ENCODE peak calls at places on chromosomes 1 and 21, in seven cellular contexts. B is endothelial cell of umbilical vein, Q is BE2C, S is GM23338, U is pancreas, G is colonic mucosa, D is aorta. O is an unnamed sample. For H3K4me1, the result is how much of the 10 kb centered on the place peaks cover.

GRCh38 chr1:43524804-43525203 is 5.9 kb upstream of the PTPRF start:
- DNase-seq in G (peak), B (no peak), U (no peak), D (no peak), Q (peak), S (no peak), O (no peak)

GRCh38 chr1:181479137-181479745 is 4.1 kb upstream of the CACNA1E start:
- DNase-seq in B (peak), G (no peak), Q (peak), U (peak), D (no peak), S (peak), O (no peak)

GRCh38 chr1:216447898-216448568 is 24.8 kb upstream of the USH2A start:
- DNase-seq in S (no peak), G (no peak), B (no peak), D (no peak), U (no peak), Q (no peak), O (no peak)

GRCh38 chr1:84773933-84774497 is 83.8 kb upstream of the SSX2IP start:
- DNase-seq in Q (no peak), U (no peak), S (no peak), G (no peak), D (no peak), B (no peak), O (no peak)

GRCh38 chr1:24938276-24938675 is 8.2 kb upstream of the RUNX3 start:
- DNase-seq in B (no peak), D (no peak), S (no peak), Q (no peak), U (no peak), G (no peak), O (no peak)

GRCh38 chr1:27403065-27403726 is 10.8 kb downstream of the GPR3 start:
- DNase-seq in D (peak), B (peak), S (peak), Q (peak), U (no peak), G (peak), O (peak)

GRCh38 chr1:1308756-1309524 is 543 bp downstream of the PUSL1 start:
- DNase-seq in U (no peak), D (peak), B (peak), G (peak), S (peak), Q (no peak), O (peak)

GRCh38 chr1:44068442-44068861 is 37.2 kb upstream of the SLC6A9 start:
- DNase-seq in U (no peak), D (peak), S (no peak), B (no peak), G (no peak), Q (no peak), O (no peak)

GRCh38 chr1:159602501-159602900 is 14.9 kb downstream of the APCS start:
- DNase-seq in G (no peak), U (no peak), B (no peak), D (no peak), Q (no peak), S (no peak), O (no peak)

GRCh38 chr1:2344744-2345296 is 46.5 kb downstream of the MORN1 start:
- DNase-seq in U (no peak), D (peak), S (no peak), Q (peak), G (no peak), B (no peak), O (peak)

GRCh38 chr1:232084584-232085223 is 458.1 kb downstream of the DISC1 start:
- DNase-seq in D (no peak), G (no peak), B (peak), U (no peak), Q (no peak), S (peak), O (no peak)

GRCh38 chr1:229075217-229075616 is 195.7 kb upstream of the RAB4A start:
- DNase-seq in D (no peak), S (no peak), G (no peak), B (no peak), Q (no peak), U (no peak), O (no peak)

GRCh38 chr1:37865348-37866119 is 6.1 kb upstream of the MTF1 start:
- DNase-seq in U (no peak), S (no peak), D (no peak), B (no peak), G (no peak), Q (no peak), O (no peak)

GRCh38 chr1:35576061-35576765 is 3.1 kb downstream of the TFAP2E start:
- DNase-seq in S (peak), D (no peak), Q (no peak), B (no peak), U (no peak), G (no peak), O (no peak)

GRCh38 chr1:248703674-248704073 is 1.1 kb upstream of the OR14I1 start:
- DNase-seq in U (no peak), S (no peak), Q (no peak), G (no peak), D (no peak), B (no peak), O (no peak)

GRCh38 chr21:44455524-44456206 is 355 bp downstream of the LRRC3 start:
- DNase-seq in S (peak), D (no peak), U (peak), G (peak), B (peak), Q (no peak), O (peak)

GRCh38 chr1:30798389-30798951 is 40.9 kb upstream of the LAPTM5 start:
- DNase-seq in D (peak), S (no peak), G (peak), U (peak), Q (no peak), B (no peak), O (no peak)

GRCh38 chr1:58155418-58156123 is 391.0 kb downstream of the OMA1 start:
- DNase-seq in B (no peak), S (peak), D (no peak), Q (peak), U (no peak), G (no peak), O (no peak)

GRCh38 chr1:57881696-57882095 is 457.8 kb upstream of the DAB1 start:
- DNase-seq in S (no peak), U (no peak), G (no peak), B (no peak), D (no peak), Q (no peak), O (no peak)

GRCh38 chr1:31714442-31715096 is 10.8 kb upstream of the COL16A1 start:
- DNase-seq in G (peak), B (peak), D (peak), Q (peak), S (peak), U (peak), O (peak)

GRCh38 chr1:1628656-1629429 is 3.1 kb upstream of the MMP23B start:
- DNase-seq in U (peak), B (no peak), D (peak), S (peak), Q (no peak), G (no peak), O (peak)

GRCh38 chr1:243227596-243227995 is 27.5 kb downstream of the CEP170 start:
- DNase-seq in U (no peak), S (no peak), G (no peak), D (no peak), Q (no peak), B (no peak), O (no peak)

GRCh38 chr1:155322571-155322952 is 1.9 kb downstream of the RUSC1 start:
- DNase-seq in Q (no peak), D (no peak), U (peak), S (peak), B (peak), G (peak), O (peak)

GRCh38 chr21:29175408-29176147 is 45.1 kb downstream of the MAP3K7CL start:
- DNase-seq in U (peak), B (peak), D (no peak), Q (no peak), S (no peak), G (no peak), O (no peak)

GRCh38 chr1:178541396-178541795 is 28.5 kb downstream of the TEX35 start:
- DNase-seq in B (no peak), G (no peak), S (no peak), Q (no peak), D (no peak), U (no peak), O (no peak)

GRCh38 chr1:46725736-46726108 is 6.8 kb upstream of the EFCAB14 start:
- DNase-seq in B (no peak), U (no peak), D (no peak), Q (no peak), S (no peak), G (no peak), O (no peak)

GRCh38 chr1:183918589-183918988 is 113.7 kb downstream of the RGL1 start:
- DNase-seq in D (no peak), G (no peak), B (no peak), Q (no peak), S (no peak), U (no peak), O (no peak)

GRCh38 chr1:9107156-9107555 is 21.7 kb downstream of the GPR157 start:
- DNase-seq in B (no peak), U (no peak), G (no peak), D (peak), S (no peak), Q (no peak), O (no peak)

GRCh38 chr1:183403386-183403957 is 14.7 kb downstream of the NMNAT2 start:
- DNase-seq in U (no peak), D (no peak), S (peak), B (no peak), Q (no peak), G (no peak), O (no peak)

GRCh38 chr1:3002349-3003038 is 18.8 kb upstream of the ACTRT2 start:
- DNase-seq in G (no peak), Q (no peak), S (no peak), D (peak), U (no peak), B (no peak), O (no peak)

GRCh38 chr1:208115924-208116614 is 128.1 kb downstream of the PLXNA2 start:
- DNase-seq in B (no peak), D (no peak), S (peak), G (peak), U (no peak), Q (no peak), O (no peak)

GRCh38 chr1:32925360-32926142 is 24.4 kb upstream of the TMEM54 start:
- DNase-seq in Q (peak), D (no peak), G (no peak), S (peak), B (peak), U (no peak), O (no peak)

GRCh38 chr1:243740255-243740999 is 109.6 kb downstream of the AKT3 start:
- DNase-seq in U (no peak), B (no peak), G (no peak), Q (no peak), S (peak), D (no peak), O (no peak)

GRCh38 chr1:234531181-234532132 is 52.5 kb upstream of the TARBP1 start:
- DNase-seq in B (peak), G (no peak), Q (no peak), D (peak), U (peak), S (peak), O (peak)

GRCh38 chr1:246827396-246827795 is 103.2 kb downstream of the SCCPDH start:
- DNase-seq in U (no peak), D (no peak), B (no peak), Q (no peak), G (no peak), S (no peak), O (no peak)

GRCh38 chr1:226563666-226564065 is 15.1 kb downstream of the STUM start:
- DNase-seq in U (no peak), Q (no peak), B (no peak), D (no peak), S (no peak), G (no peak), O (no peak)

GRCh38 chr1:87007323-87007722 is 92.9 kb downstream of the HS2ST1 start:
- DNase-seq in G (no peak), U (no peak), D (no peak), S (no peak), B (no peak), Q (no peak), O (no peak)

GRCh38 chr1:183912265-183912886 is 107.5 kb downstream of the RGL1 start:
- DNase-seq in D (no peak), G (no peak), U (no peak), Q (no peak), S (no peak), B (no peak), O (no peak)

DNA sequence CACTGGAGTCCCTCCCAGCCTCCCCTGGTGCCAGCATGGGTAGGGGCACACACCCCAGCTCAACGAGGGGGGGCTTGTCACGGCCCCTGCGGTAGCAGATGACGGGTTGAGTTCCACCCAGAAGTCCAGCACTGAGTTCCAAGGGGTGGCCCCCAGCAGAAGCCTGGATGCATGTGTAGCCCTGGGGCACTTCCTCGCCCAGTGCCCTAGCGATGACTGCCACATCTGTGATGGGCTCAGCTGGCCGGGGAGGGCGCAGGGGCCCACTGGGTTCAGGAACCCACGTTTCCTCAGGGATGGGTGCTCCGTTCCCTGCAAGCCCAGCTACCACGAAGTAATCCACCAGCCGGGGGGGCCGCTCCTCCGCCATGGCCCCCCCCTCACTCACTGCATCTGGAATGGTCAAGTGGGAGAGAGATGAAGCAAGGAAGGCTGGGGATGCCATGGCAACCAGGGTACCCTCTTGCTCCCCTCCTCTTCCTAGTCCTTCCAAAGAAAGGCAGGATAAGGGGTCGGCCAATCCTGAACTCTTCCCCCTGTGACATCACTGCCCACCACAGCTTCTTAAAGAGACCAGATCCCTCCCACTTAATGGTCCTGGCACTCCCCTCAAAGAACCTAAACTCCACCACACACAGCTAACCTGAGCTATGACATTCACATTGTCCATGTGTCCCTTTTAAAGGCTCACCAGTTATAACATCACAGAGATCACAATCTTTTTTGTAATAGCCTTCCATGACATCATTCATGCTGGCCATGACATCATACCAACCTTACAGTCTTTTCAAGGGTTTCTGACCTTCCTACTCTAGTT is 2.3 kb downstream of the DENND4B start:
- DNase-seq in S (no peak), U (no peak), D (peak), B (no peak), Q (no peak), G (no peak), O (peak)
- H3K4me3 ChIP-seq in S (peak), U (no peak), D (no peak), B (no peak), Q (no peak), G (peak), O (no peak)

DNA sequence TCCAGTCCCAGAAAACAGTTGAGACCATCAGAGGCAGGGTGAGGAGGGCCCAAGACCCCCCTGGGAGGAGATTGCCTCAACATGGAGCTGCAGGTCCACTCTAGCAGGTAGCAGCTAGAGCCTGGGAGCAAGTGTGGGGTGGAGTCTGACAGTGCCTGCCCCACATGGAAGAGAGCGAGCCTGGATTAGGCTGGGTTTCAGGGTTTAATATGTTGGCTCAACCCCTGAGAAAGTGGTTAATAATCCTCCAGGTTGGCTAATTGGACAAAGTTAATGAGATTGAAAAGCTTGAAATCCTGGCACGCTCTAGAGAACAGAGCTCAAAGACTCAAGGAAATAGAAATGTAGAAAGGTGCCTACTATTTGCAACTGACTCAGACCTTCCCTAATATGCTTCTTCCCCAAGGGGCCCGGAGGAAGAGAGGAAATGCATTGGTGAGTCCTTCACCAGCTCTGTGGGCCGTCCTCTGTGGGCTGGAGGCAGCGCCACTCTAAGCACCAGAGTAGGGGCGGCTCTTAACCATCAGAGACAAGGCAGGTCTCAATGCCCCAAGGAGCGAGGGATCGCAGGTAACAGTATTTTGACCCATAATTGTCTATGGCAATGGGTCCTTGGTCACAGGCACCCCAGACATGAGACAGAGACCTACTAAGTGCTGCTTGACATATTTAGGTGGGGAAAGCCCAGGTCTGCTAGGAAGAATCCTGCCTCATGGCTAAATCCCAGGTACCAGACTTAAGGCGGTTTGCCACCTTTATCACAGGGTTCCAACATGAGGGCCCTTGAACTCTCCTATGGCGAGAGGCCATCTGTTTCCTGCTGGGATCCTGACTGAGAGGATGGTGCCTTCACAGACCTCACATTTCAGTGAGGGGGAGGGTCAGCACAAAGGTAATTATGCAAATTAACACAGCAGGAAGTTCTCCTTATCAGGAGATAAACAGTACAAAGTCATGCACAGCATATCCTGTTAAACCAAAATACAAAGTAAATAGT is 33.8 kb downstream of the RSPH1 start:
- DNase-seq in Q (peak), B (no peak), S (peak), D (no peak), U (peak), G (peak), O (no peak)
- H3K4me1 ChIP-seq in Q (under half), B (under half), S (under half), D (under half), U (under half), G (under half), O (under half)

DNA sequence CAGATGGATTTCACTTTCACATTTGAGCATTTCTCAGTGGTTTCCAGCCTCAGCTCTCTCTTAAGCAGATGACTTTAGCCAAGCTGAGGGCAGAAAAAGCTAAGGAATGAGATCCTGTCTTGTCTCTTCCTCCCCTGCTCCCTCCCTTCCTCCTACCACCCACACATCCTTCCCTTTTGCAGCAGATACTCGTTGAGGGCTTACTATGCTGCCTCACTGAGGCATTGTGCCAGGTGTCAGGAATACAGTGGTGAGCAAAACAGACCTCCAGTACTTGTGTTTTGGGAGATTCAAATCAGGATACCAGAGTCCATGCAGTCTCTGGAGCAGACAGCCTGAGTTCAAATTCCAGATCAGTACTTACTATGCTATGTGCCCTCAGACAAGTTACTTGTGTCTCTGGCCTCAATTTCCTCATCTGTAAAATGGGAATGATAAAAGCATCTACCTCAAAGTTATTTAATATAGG is 43.2 kb downstream of the KIF26B start:
- DNase-seq in U (no peak), D (no peak), G (no peak), Q (peak), S (no peak), B (peak), O (no peak)
- H3K4me3 ChIP-seq in U (no peak), D (no peak), G (no peak), Q (no peak), S (no peak), B (no peak), O (no peak)

DNA sequence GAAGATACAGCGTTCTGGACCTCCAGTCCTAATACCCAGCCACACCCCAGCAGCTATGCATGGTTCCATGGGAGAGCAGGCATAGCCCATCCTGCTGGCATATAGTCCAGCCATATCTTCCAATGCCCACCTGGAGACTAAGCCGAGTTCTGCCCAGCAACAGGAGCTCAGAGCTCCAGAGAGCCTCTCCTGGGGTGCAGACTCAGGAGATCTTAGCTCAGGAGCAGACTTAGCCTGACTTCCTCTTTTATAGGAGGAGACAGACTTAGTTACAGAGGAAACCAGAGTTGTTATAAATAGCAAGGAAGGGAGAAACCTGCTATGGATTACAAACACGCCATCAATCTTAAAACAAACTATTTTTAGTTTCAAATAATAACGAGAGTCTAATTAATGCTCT is 3.2 kb upstream of the KIF21B start:
- DNase-seq in Q (no peak), G (no peak), D (no peak), S (no peak), B (no peak), U (no peak), O (no peak)
- H3K4me1 ChIP-seq in Q (under half), G (under half), D (under half), S (under half), B (under half), U (under half), O (under half)

GRCh38 chr1:108561731-108562326 is 1.9 kb downstream of the EEIG2 start:
- DNase-seq in U (peak), B (peak), G (peak), S (peak), D (peak), Q (peak), O (peak)

GRCh38 chr1:108559215-108560142 is at the start of gene EEIG2:
- DNase-seq in D (peak), B (peak), S (peak), Q (peak), G (peak), U (peak), O (peak)

GRCh38 chr1:108560143-108560429 is 186 bp downstream of the EEIG2 start:
- DNase-seq in D (no peak), U (no peak), B (no peak), S (no peak), Q (no peak), G (no peak), O (peak)

GRCh38 chr1:108560430-108561144 is 687 bp downstream of the EEIG2 start:
- DNase-seq in B (peak), G (peak), S (peak), D (peak), Q (peak), U (peak), O (peak)

GRCh38 chr1:108561145-108561458 is 1.2 kb downstream of the EEIG2 start:
- DNase-seq in D (no peak), U (no peak), B (no peak), Q (no peak), S (no peak), G (no peak), O (no peak)
- H3K4me3 ChIP-seq in D (peak), U (no peak), B (peak), Q (no peak), S (peak), G (peak), O (peak)